ENCODE peak calls at places on chromosomes 1 and 21, in four cellular contexts. D is HEK293T; N is activated CD4-positive, alpha-beta memory T cell treated with anti-CD3 and anti-CD28 coated beads, Interleukin-2, amount 10 ng/mL, durations not matched to agents 7 days and 5 days; E is smooth muscle cell of the brain vasculature. A is an unnamed sample.

GRCh38 chr21:43299441-43300277 is 127.3 kb downstream of the SIK1 start:
- DNase-seq in D (no peak), N (no peak), E (no peak), A (peak; percentile 8)

GRCh38 chr1:27416387-27417111 is 24.1 kb downstream of the GPR3 start:
- DNase-seq in D (peak; percentile 61), N (peak; percentile 63), E (no peak), A (no peak)

GRCh38 chr1:97337250-97338030 is 583.4 kb downstream of the DPYD start:
- DNase-seq in D (no peak), N (no peak), E (no peak), A (no peak)

GRCh38 chr1:4467241-4467640 is 187.2 kb upstream of the AJAP1 start:
- DNase-seq in D (no peak), N (no peak), E (no peak), A (no peak)

GRCh38 chr1:159914252-159915018 is 10.9 kb downstream of the TAGLN2 start:
- DNase-seq in D (no peak), N (no peak), E (no peak), A (no peak)

GRCh38 chr1:23787701-23788100 is 3.2 kb upstream of the LYPLA2 start:
- DNase-seq in D (no peak), N (no peak), E (no peak), A (no peak)

GRCh38 chr1:55718758-55719671 is 503.9 kb upstream of the USP24 start:
- DNase-seq in D (no peak), N (no peak), E (peak; percentile 95), A (no peak)

GRCh38 chr1:117070124-117070523 is 10.0 kb downstream of the TTF2 start:
- DNase-seq in D (no peak), N (no peak), E (no peak), A (no peak)

GRCh38 chr1:156455362-156455761 is 45.2 kb downstream of the MEF2D start:
- DNase-seq in D (no peak), N (no peak), E (no peak), A (no peak)

GRCh38 chr21:26405735-26406361 is 167.2 kb downstream of the CYYR1 start:
- DNase-seq in D (peak; percentile 22), N (no peak), E (peak; percentile 32), A (no peak)

GRCh38 chr1:245292141-245292540 is 137.4 kb downstream of the KIF26B start:
- DNase-seq in D (no peak), N (no peak), E (no peak), A (no peak)

GRCh38 chr1:6052543-6053205 is 7.0 kb downstream of the KCNAB2 start:
- DNase-seq in D (peak; percentile 74), N (peak; percentile 59), E (peak; percentile 56), A (peak; percentile 18)

GRCh38 chr1:8427493-8427892 is 109.6 kb downstream of the SLC45A1 start:
- DNase-seq in D (no peak), N (peak; percentile 45), E (no peak), A (no peak)

GRCh38 chr1:177334276-177334675 is 163.5 kb downstream of the BRINP2 start:
- DNase-seq in D (peak; percentile 36), N (no peak), E (no peak), A (no peak)

GRCh38 chr1:222910699-222911098 is 95.9 kb downstream of the DISP1 start:
- DNase-seq in D (no peak), N (no peak), E (no peak), A (no peak)

GRCh38 chr1:187862506-187862905 is 1033.8 kb downstream of the PLA2G4A start:
- DNase-seq in D (no peak), N (no peak), E (no peak), A (no peak)

GRCh38 chr1:156421062-156421938 is 52.3 kb downstream of the RHBG start:
- DNase-seq in D (peak; percentile 98), N (peak; percentile 79), E (no peak), A (peak; percentile 84)

GRCh38 chr1:119646521-119647227 is 1.4 kb downstream of the ZNF697 start:
- DNase-seq in D (peak; percentile 31), N (no peak), E (no peak), A (no peak)

GRCh38 chr1:25774921-25775774 is 24.8 kb upstream of the SELENON start:
- DNase-seq in D (no peak), N (peak; percentile 78), E (no peak), A (peak; percentile 41)

GRCh38 chr1:56374026-56374974 is 205.1 kb downstream of the PLPP3 start:
- DNase-seq in D (no peak), N (no peak), E (no peak), A (peak; percentile 57)